ENCODE peak calls at places on chromosomes 16 and 17, in four cellular contexts. M, J, A and F are unnamed samples.

GRCh38 chr16:84970447-84971127 is 40.7 kb downstream of the ZDHHC7 start:
- DNase-seq in M (peak), J (peak), A (peak), F (no peak)

GRCh38 chr16:66020642-66021041 is 345.8 kb upstream of the CDH5 start:
- DNase-seq in M (no peak), J (no peak), A (no peak), F (no peak)

GRCh38 chr17:78325076-78325712 is 34.7 kb downstream of the SOCS3 start:
- DNase-seq in M (no peak), J (no peak), A (no peak), F (peak)

GRCh38 chr17:27247071-27247957 is 46.6 kb upstream of the WSB1 start:
- DNase-seq in M (no peak), J (peak), A (no peak), F (peak)

GRCh38 chr16:58744497-58744896 is 10.4 kb upstream of the GOT2 start:
- DNase-seq in M (no peak), J (no peak), A (no peak), F (no peak)

GRCh38 chr17:67546578-67547527 is 169.8 kb downstream of the PITPNC1 start:
- DNase-seq in M (peak), J (peak), A (no peak), F (no peak)

GRCh38 chr17:13024526-13025263 is 6.9 kb upstream of the ELAC2 start:
- DNase-seq in M (peak), J (peak), A (peak), F (no peak)

GRCh38 chr16:31202402-31203385 is at the start of gene PYCARD:
- DNase-seq in M (peak), J (peak), A (peak), F (no peak)

GRCh38 chr16:20944861-20945390 is 44.4 kb downstream of the LYRM1 start:
- DNase-seq in M (no peak), J (no peak), A (no peak), F (no peak)

GRCh38 chr17:79789943-79790804 is 6.7 kb downstream of the CBX8 start:
- DNase-seq in M (peak), J (peak), A (no peak), F (no peak)

GRCh38 chr16:85086347-85087291 is 25.7 kb downstream of the CIBAR2 start:
- DNase-seq in M (no peak), J (peak), A (peak), F (no peak)

GRCh38 chr16:65959978-65960377 is 406.5 kb upstream of the CDH5 start:
- DNase-seq in M (no peak), J (no peak), A (no peak), F (no peak)

GRCh38 chr17:17818088-17818526 is 18.7 kb downstream of the SREBF1 start:
- DNase-seq in M (no peak), J (peak), A (no peak), F (no peak)

GRCh38 chr16:7026639-7027038 is 306.0 kb upstream of the RBFOX1 start:
- DNase-seq in M (no peak), J (no peak), A (no peak), F (no peak)

GRCh38 chr16:14219983-14220382 is 148.9 kb downstream of the MRTFB start:
- DNase-seq in M (no peak), J (no peak), A (no peak), F (no peak)

GRCh38 chr17:8740486-8740885 is 4.2 kb downstream of the CCDC42 start:
- DNase-seq in M (no peak), J (no peak), A (peak), F (no peak)

GRCh38 chr16:9090960-9091866 is at the start of gene HAPSTR1:
- DNase-seq in M (peak), J (peak), A (peak), F (peak)

GRCh38 chr17:41824086-41824485 is 11.3 kb downstream of the FKBP10 start:
- DNase-seq in M (no peak), J (no peak), A (no peak), F (no peak)

GRCh38 chr17:10843806-10844205 is 5.9 kb upstream of the PIRT start:
- DNase-seq in M (no peak), J (no peak), A (no peak), F (no peak)

GRCh38 chr16:63192969-63193368 is 1156.7 kb upstream of the CDH8 start:
- DNase-seq in M (no peak), J (no peak), A (no peak), F (no peak)

GRCh38 chr17:5971969-5972368 is 98.2 kb upstream of the WSCD1 start:
- DNase-seq in M (no peak), J (no peak), A (no peak), F (no peak)

GRCh38 chr16:65122974-65123845 is 1.3 kb upstream of the CDH11 start:
- DNase-seq in M (peak), J (peak), A (no peak), F (no peak)

GRCh38 chr16:66899945-66900688 is 18.6 kb downstream of the CDH16 start:
- DNase-seq in M (peak), J (peak), A (no peak), F (peak)

GRCh38 chr16:20806168-20807050 is at the start of the genes ERI2 and REXO5:
- DNase-seq in M (peak), J (peak), A (peak), F (peak)

DNA sequence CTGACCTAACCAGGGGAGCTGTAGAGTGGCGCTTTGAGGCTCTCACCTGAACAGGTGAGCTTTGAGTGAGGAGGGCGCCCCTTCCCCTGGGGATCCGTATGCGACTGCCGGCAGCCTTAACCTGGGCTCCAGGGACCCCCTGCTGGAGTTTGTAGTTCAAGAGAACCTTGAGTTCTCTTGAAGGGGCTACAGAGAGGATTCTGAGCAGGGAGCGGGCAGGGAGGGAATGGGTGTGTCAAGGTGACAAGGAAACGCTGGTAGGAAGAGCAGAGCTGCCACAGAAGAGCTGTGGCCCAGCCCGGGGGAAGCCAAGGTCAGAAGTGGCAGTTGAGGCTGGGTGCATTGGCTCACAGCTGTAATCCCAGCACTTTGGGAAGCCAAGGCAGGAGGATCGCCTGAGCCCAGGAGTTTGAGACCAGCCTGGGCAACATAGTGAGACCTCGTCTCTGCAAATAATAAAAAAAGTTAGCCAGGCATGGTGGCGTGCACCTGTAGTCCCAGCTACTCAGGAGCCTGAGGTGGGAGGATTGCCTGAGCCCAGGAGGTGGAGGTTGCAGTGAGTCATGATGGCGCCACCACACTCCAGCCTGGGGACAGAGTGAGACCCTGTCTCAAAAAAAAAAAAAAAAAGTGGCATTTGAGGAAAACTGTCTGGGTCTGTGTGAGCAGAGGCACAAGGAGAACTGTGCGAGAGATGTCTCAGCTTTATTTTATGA is 1.2 kb downstream of the LLGL2 start:
- DNase-seq in M (no peak), J (no peak), A (no peak), F (no peak)
- H3K4me3 ChIP-seq in M (peak), J (peak), A (peak), F (no peak)

GRCh38 chr17:39095309-39095686 is 56.1 kb downstream of the PLXDC1 start:
- DNase-seq in M (no peak), J (no peak), A (no peak), F (no peak)
- H3K4me3 ChIP-seq in M (no peak), J (no peak), A (no peak), F (no peak)

DNA sequence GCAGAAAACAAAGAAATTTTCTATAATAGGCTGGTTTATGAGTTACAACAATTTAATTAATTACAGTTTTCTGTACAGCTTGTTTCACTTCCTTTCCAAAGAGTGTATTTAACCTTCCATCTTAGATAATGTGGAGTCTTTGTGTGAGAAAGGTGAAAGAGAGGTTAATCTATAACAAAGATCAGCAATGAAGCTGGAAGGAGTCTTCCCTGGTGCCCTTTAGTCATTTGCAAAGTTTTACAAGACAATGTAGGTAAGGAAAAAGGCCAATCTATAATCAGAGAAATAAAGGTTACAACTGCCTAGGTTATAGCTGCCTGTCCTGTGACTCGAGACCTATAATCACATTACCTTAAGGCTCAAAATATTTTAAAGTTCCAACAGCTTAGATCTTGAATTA is 142.0 kb downstream of the ZNF18 start:
- DNase-seq in M (no peak), J (no peak), A (no peak), F (no peak)
- H3K4me3 ChIP-seq in M (no peak), J (no peak), A (no peak), F (no peak)

GRCh38 chr17:49739662-49740271 is 24.2 kb downstream of the FAM117A start:
- DNase-seq in M (peak), J (peak), A (peak), F (no peak)
- H3K4me3 ChIP-seq in M (no peak), J (no peak), A (peak), F (no peak)